ENCODE peak calls at places on chromosomes 13 and 19, in nine cellular contexts. C is cardiac fibroblast, J is body of pancreas, N is neural progenitor cell, X is heart right ventricle, W is fibroblast of the aortic adventitia, Y is mammary epithelial cell, U is breast epithelium, S is AG04450. R is an unnamed sample.

GRCh38 chr19:55391191-55391670 is 5.5 kb downstream of the RPL28 start:
- DNase-seq in U (no peak), W (no peak), J (no peak), X (no peak), N (no peak), C (no peak), Y (no peak), S (no peak), R (no peak)

GRCh38 chr13:34816543-34816942 is 125.5 kb upstream of the NBEA start:
- DNase-seq in Y (no peak), U (no peak), N (no peak), W (peak), X (no peak), S (no peak), J (no peak), C (peak), R (no peak)

GRCh38 chr19:30662211-30662861 is 290.2 kb downstream of the ZNF536 start:
- DNase-seq in W (no peak), C (no peak), Y (peak), J (peak), S (no peak), U (no peak), N (no peak), X (no peak), R (no peak)

GRCh38 chr19:47369923-47370625 is 21.0 kb downstream of the DHX34 start:
- DNase-seq in S (peak), C (peak), W (peak), X (no peak), Y (no peak), U (no peak), J (no peak), N (no peak), R (no peak)

GRCh38 chr13:94553766-94554165 is 42.2 kb downstream of the TGDS start:
- DNase-seq in S (no peak), Y (no peak), W (no peak), X (no peak), C (no peak), N (no peak), J (no peak), U (no peak), R (no peak)

GRCh38 chr19:912181-913079 is 589 bp downstream of the R3HDM4 start:
- DNase-seq in S (no peak), C (no peak), X (no peak), J (no peak), Y (peak), N (no peak), W (no peak), U (no peak), R (no peak)

GRCh38 chr19:51327066-51327985 is 14.6 kb downstream of the VSIG10L start:
- DNase-seq in J (peak), N (peak), X (no peak), S (no peak), Y (peak), U (peak), W (peak), C (peak), R (no peak)

GRCh38 chr19:29672933-29673336 is 7.7 kb downstream of the PLEKHF1 start:
- DNase-seq in X (no peak), C (no peak), W (no peak), S (no peak), Y (no peak), N (no peak), J (no peak), U (peak), R (peak)

DNA sequence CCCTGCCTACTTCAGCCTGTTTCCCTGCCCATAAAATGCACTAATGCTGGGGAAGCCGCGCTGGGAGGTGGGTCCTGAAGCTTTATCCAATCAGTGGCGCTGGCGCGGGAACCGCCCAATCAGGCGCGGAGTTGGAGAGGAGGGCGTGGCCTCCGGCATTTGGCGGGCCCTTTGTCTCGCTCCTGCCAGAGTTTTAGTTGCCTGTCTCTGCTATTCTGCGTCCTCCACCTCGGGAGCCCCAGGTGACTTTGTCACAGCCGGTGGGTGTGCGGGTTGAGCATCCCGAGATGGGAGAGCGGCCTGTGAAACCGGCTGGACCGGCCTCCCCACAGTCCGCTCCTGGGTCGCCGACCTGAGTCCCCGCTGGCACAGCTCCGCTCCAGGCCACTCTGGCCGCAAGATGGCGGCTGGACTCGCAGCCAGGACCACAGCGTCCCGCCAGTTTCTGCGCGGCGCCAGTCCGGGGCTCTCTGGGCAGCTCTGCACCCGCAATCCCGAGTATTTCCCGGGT is 30.7 kb upstream of the ZNF429 start:
- DNase-seq in U (peak), S (peak), X (peak), Y (peak), W (peak), N (peak), J (peak), C (peak), R (peak)
- TF ChIP-seq CTCF in U (no peak), S (no peak), X (peak), Y (no peak), W (no peak), N (no peak), J (no peak), C (no peak), R (no peak)

GRCh38 chr19:49746206-49746958 is 16.7 kb downstream of the TSKS start:
- DNase-seq in S (no peak), W (no peak), N (peak), U (no peak), X (no peak), C (peak), Y (no peak), J (peak), R (no peak)
- TF ChIP-seq CTCF in S (no peak), W (no peak), N (no peak), U (no peak), X (no peak), C (no peak), Y (no peak), J (no peak), R (no peak)

GRCh38 chr13:66623129-66623528 is 607.0 kb downstream of the PCDH9 start:
- DNase-seq in Y (no peak), U (no peak), S (no peak), C (no peak), J (no peak), X (no peak), W (no peak), N (no peak), R (no peak)

GRCh38 chr13:66612983-66613382 is 617.2 kb downstream of the PCDH9 start:
- DNase-seq in Y (no peak), C (no peak), S (no peak), N (peak), U (no peak), J (no peak), X (no peak), W (no peak), R (no peak)

GRCh38 chr13:66617786-66618185 is 612.4 kb downstream of the PCDH9 start:
- DNase-seq in Y (no peak), J (no peak), C (no peak), S (no peak), W (no peak), X (no peak), N (no peak), U (no peak), R (no peak)

GRCh38 chr13:66624302-66624701 is 605.8 kb downstream of the PCDH9 start:
- DNase-seq in W (no peak), U (no peak), Y (no peak), S (no peak), C (no peak), J (no peak), X (no peak), N (no peak), R (no peak)

GRCh38 chr13:66618702-66619101 is 611.4 kb downstream of the PCDH9 start:
- DNase-seq in Y (peak), C (peak), S (peak), X (no peak), W (peak), N (peak), U (no peak), J (no peak), R (no peak)
- TF ChIP-seq CTCF in Y (peak), C (peak), S (peak), X (peak), W (peak), N (peak), U (no peak), J (no peak), R (no peak)

GRCh38 chr13:26599403-26599802 is 41.9 kb downstream of the WASF3 start:
- DNase-seq in C (no peak), S (no peak), N (no peak), U (no peak), J (no peak), X (no peak), W (peak), Y (no peak), R (no peak)

GRCh38 chr13:26599885-26600284 is 42.4 kb downstream of the WASF3 start:
- DNase-seq in Y (no peak), W (no peak), N (no peak), X (no peak), S (no peak), J (no peak), C (no peak), U (no peak), R (no peak)

GRCh38 chr13:26600345-26600761 is 42.9 kb downstream of the WASF3 start:
- DNase-seq in C (no peak), Y (no peak), N (no peak), X (no peak), W (peak), S (no peak), U (no peak), J (no peak), R (no peak)

GRCh38 chr13:26602783-26603182 is 45.3 kb downstream of the WASF3 start:
- DNase-seq in U (no peak), S (no peak), Y (no peak), N (no peak), W (no peak), J (no peak), C (no peak), X (no peak), R (no peak)

GRCh38 chr13:26601669-26602068 is 44.2 kb downstream of the WASF3 start:
- DNase-seq in U (no peak), S (no peak), Y (peak), N (no peak), C (peak), J (no peak), X (no peak), W (peak), R (no peak)
- TF ChIP-seq CTCF in U (no peak), S (no peak), Y (peak), N (no peak), C (no peak), J (no peak), X (peak), W (no peak), R (no peak)

GRCh38 chr13:107138468-107138867 is 570.5 kb upstream of the ARGLU1 start:
- DNase-seq in Y (no peak), J (no peak), C (no peak), S (no peak), X (no peak), N (peak), W (no peak), U (no peak), R (no peak)

GRCh38 chr13:107138987-107139386 is 571.0 kb upstream of the ARGLU1 start:
- DNase-seq in J (no peak), W (no peak), C (no peak), Y (no peak), N (no peak), S (no peak), X (peak), U (no peak), R (no peak)

GRCh38 chr13:107141767-107142166 is 573.8 kb upstream of the ARGLU1 start:
- DNase-seq in J (no peak), W (no peak), N (no peak), U (no peak), S (no peak), Y (no peak), C (no peak), X (no peak), R (no peak)

DNA sequence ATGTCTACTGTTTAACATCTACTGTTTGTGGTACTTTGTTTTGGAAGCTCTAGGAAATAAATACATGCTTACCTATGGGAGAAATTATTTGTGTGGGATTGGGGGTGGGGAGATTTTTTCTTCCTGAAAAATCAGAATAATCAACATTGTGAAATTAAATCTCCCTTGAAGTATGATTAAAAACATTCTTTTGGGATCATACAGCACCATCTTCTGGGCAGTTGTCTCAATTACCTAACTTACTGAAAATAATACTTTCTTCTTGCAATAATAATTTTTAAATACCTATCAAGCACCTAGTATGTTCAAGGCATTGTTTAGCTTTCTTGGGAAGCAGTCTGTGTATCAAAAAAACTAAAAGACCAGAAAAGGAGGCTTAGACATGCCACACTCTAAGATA is 576.5 kb upstream of the ARGLU1 start:
- DNase-seq in N (no peak), J (no peak), C (peak), Y (no peak), S (no peak), X (no peak), W (no peak), U (no peak), R (no peak)
- TF ChIP-seq CTCF in N (peak), J (no peak), C (no peak), Y (peak), S (peak), X (peak), W (no peak), U (no peak), R (no peak)

GRCh38 chr13:105170438-105170837 is 1365.0 kb downstream of the EFNB2 start:
- DNase-seq in N (no peak), W (no peak), U (no peak), S (no peak), J (no peak), C (no peak), Y (no peak), X (no peak), R (no peak)
- TF ChIP-seq CTCF in N (no peak), W (no peak), U (no peak), S (no peak), J (no peak), C (no peak), Y (no peak), X (no peak), R (no peak)

GRCh38 chr13:32314968-32315254 is 252 bp downstream of the ZAR1L start:
- DNase-seq in X (peak), N (peak), Y (peak), S (no peak), J (peak), C (peak), W (peak), U (no peak), R (peak)

GRCh38 chr13:32314271-32314967 is 744 bp downstream of the ZAR1L start:
- DNase-seq in U (no peak), S (no peak), Y (no peak), C (no peak), W (no peak), X (peak), N (no peak), J (peak), R (no peak)

GRCh38 chr13:32316476-32316875 is 1.2 kb downstream of the BRCA2 start:
- DNase-seq in U (no peak), W (no peak), X (no peak), J (no peak), S (no peak), Y (no peak), N (no peak), C (no peak), R (no peak)

GRCh38 chr13:32316030-32316344 is 679 bp downstream of the BRCA2 start:
- DNase-seq in S (no peak), U (no peak), X (no peak), W (no peak), C (no peak), J (no peak), N (peak), Y (no peak), R (no peak)

DNA sequence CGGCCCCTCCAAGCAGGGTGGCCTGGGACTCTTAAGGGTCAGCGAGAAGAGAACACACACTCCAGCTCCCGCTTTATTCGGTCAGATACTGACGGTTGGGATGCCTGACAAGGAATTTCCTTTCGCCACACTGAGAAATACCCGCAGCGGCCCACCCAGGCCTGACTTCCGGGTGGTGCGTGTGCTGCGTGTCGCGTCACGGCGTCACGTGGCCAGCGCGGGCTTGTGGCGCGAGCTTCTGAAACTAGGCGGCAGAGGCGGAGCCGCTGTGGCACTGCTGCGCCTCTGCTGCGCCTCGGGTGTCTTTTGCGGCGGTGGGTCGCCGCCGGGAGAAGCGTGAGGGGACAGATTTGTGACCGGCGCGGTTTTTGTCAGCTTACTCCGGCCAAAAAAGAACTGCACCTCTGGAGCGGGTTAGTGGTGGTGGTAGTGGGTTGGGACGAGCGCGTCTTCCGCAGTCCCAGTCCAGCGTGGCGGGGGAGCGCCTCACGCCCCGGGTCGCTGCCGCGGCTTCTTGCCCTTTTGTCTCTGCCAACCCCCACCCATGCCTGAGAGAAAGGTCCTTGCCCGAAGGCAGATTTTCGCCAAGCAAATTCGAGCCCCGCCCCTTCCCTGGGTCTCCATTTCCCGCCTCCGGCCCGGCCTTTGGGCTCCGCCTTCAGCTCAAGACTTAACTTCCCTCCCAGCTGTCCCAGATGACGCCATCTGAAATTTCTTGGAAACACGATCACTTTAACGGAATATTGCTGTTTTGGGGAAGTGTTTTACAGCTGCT is at the start of the genes BRCA2 and ZAR1L:
- DNase-seq in W (peak), X (peak), Y (peak), U (peak), S (peak), J (peak), N (peak), C (peak), R (peak)
- TF ChIP-seq CTCF in W (no peak), X (no peak), Y (no peak), U (no peak), S (no peak), J (no peak), N (no peak), C (no peak), R (no peak)

DNA sequence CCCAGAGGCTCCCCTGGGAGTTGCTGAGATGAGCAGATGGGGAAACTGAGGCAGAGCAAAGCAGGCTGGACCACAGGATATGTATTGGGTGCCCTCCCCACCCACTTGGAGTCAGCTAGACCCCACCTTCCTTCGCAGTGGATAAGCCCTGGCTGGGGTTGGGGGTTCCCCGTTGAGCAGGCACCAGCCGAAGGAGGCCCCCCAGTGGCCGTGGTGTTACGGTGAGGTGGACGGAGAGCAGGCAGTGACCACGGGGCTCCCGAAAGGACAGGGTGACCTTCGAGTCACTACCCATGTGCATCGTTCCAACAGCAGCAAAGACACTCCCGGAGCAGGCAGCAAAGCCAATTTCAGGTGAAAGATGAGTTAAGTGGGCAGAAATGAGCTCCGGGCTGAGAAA is 62.4 kb upstream of the ADGRE5 start:
- DNase-seq in U (no peak), X (no peak), C (no peak), N (peak), S (no peak), Y (no peak), W (no peak), J (peak), R (no peak)
- TF ChIP-seq CTCF in U (no peak), X (peak), C (peak), N (peak), S (peak), Y (peak), W (peak), J (no peak), R (no peak)

DNA sequence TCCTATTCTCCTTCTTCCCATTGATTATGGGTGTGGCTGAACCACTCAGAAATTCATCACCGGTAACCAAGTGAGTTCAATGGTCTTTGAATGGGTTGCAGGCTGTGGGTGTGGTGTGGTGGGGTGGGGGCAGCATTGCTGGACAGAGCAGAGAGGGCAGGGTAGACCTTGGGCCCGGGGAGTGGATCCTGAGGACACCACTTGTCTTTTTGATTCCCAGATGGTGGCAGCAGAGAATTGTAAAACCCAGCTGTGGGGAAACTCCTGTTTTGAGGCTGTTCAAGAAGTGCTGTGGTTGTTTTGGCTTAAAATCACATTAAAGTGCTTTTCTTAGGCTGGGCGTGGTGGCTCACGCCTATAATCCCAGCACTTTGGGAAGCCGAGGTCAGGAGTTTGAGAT is 45.8 kb upstream of the RGCC start:
- DNase-seq in Y (peak), N (peak), S (peak), W (peak), X (peak), U (no peak), C (peak), J (no peak), R (no peak)
- TF ChIP-seq CTCF in Y (peak), N (peak), S (peak), W (peak), X (peak), U (no peak), C (peak), J (no peak), R (no peak)